ENCODE peak calls at places on chromosomes 12 and 14, in eight cellular contexts. B, Z, J, G, H, P, A and M are unnamed samples.

GRCh38 chr12:109109756-109110350 is 6.5 kb upstream of the ACACB start:
- DNase-seq in B (no peak), Z (no peak), J (no peak), G (peak), H (no peak), P (no peak), A (no peak), M (no peak)

GRCh38 chr12:111578276-111578970 is 20.7 kb downstream of the ATXN2 start:
- DNase-seq in B (no peak), Z (no peak), J (peak), G (no peak), H (no peak), P (no peak), A (peak), M (peak)

GRCh38 chr14:103552011-103552797 is 10.3 kb downstream of the BAG5 start:
- DNase-seq in B (peak), Z (no peak), J (peak), G (no peak), H (no peak), P (no peak), A (peak), M (no peak)

GRCh38 chr14:77099425-77100167 is 1.5 kb downstream of the CIPC start:
- DNase-seq in B (no peak), Z (no peak), J (peak), G (peak), H (no peak), P (no peak), A (peak), M (peak)

GRCh38 chr12:6843118-6843902 is 2.6 kb downstream of the GNB3 start:
- DNase-seq in B (no peak), Z (no peak), J (no peak), G (peak), H (peak), P (peak), A (no peak), M (no peak)

GRCh38 chr12:108313609-108314331 is 25.3 kb downstream of the CMKLR1 start:
- DNase-seq in B (no peak), Z (no peak), J (no peak), G (no peak), H (no peak), P (no peak), A (no peak), M (no peak)

GRCh38 chr14:38291681-38292459 is 36.0 kb upstream of the CLEC14A start:
- DNase-seq in B (no peak), Z (no peak), J (peak), G (no peak), H (no peak), P (no peak), A (peak), M (peak)

GRCh38 chr12:13606290-13606689 is 375.1 kb downstream of the GRIN2B start:
- DNase-seq in B (no peak), Z (no peak), J (no peak), G (peak), H (peak), P (peak), A (no peak), M (no peak)

GRCh38 chr14:77222546-77223225 is 41.1 kb downstream of the TMEM63C start:
- DNase-seq in B (no peak), Z (no peak), J (no peak), G (no peak), H (peak), P (peak), A (no peak), M (no peak)

GRCh38 chr12:115763982-115764621 is 513.4 kb downstream of the MED13L start:
- DNase-seq in B (no peak), Z (peak), J (no peak), G (no peak), H (no peak), P (no peak), A (no peak), M (no peak)

GRCh38 chr12:122836027-122836921 is 1.0 kb downstream of the HIP1R start:
- DNase-seq in B (no peak), Z (no peak), J (peak), G (peak), H (peak), P (peak), A (peak), M (no peak)

GRCh38 chr14:22980672-22981089 is 1.7 kb downstream of the AJUBA start:
- DNase-seq in B (no peak), Z (no peak), J (peak), G (peak), H (peak), P (peak), A (peak), M (no peak)

GRCh38 chr14:96501383-96501745 is 818 bp upstream of the PAPOLA start:
- DNase-seq in B (no peak), Z (no peak), J (no peak), G (no peak), H (no peak), P (no peak), A (no peak), M (no peak)

GRCh38 chr12:49553512-49554088 is 14.3 kb downstream of the MCRS1 start:
- DNase-seq in B (no peak), Z (no peak), J (peak), G (peak), H (peak), P (peak), A (no peak), M (no peak)

GRCh38 chr12:79444089-79444488 is 246.7 kb downstream of the PAWR start:
- DNase-seq in B (no peak), Z (no peak), J (peak), G (peak), H (no peak), P (no peak), A (peak), M (no peak)

GRCh38 chr12:15789215-15790171 is at the start of gene EPS8:
- DNase-seq in B (no peak), Z (peak), J (peak), G (peak), H (peak), P (peak), A (peak), M (no peak)

GRCh38 chr14:74762917-74763802 is at the start of gene YLPM1:
- DNase-seq in B (peak), Z (peak), J (peak), G (peak), H (peak), P (peak), A (peak), M (peak)

GRCh38 chr12:52050116-52050770 is 999 bp upstream of the NR4A1 start:
- DNase-seq in B (no peak), Z (no peak), J (peak), G (no peak), H (peak), P (no peak), A (peak), M (no peak)

GRCh38 chr12:113581342-113581741 is 109.7 kb upstream of the LHX5 start:
- DNase-seq in B (no peak), Z (no peak), J (no peak), G (no peak), H (no peak), P (no peak), A (no peak), M (no peak)

GRCh38 chr14:103283916-103284315 is 50.1 kb upstream of the EIF5 start:
- DNase-seq in B (no peak), Z (no peak), J (no peak), G (no peak), H (no peak), P (no peak), A (no peak), M (no peak)

GRCh38 chr14:102708494-102708893 is 68.8 kb upstream of the TRAF3 start:
- DNase-seq in B (no peak), Z (no peak), J (no peak), G (no peak), H (no peak), P (no peak), A (no peak), M (no peak)

GRCh38 chr12:18601962-18602361 is 135.8 kb downstream of the PLCZ1 start:
- DNase-seq in B (no peak), Z (no peak), J (no peak), G (no peak), H (no peak), P (no peak), A (no peak), M (no peak)

GRCh38 chr14:32595496-32595895 is 266.4 kb downstream of the AKAP6 start:
- DNase-seq in B (no peak), Z (no peak), J (no peak), G (no peak), H (no peak), P (no peak), A (no peak), M (no peak)

GRCh38 chr14:68762944-68763831 is 29.7 kb downstream of the ZFP36L1 start:
- DNase-seq in B (no peak), Z (peak), J (peak), G (peak), H (peak), P (peak), A (peak), M (no peak)

GRCh38 chr14:96821501-96821900 is 24.3 kb downstream of the VRK1 start:
- DNase-seq in B (no peak), Z (no peak), J (no peak), G (no peak), H (no peak), P (no peak), A (no peak), M (no peak)

GRCh38 chr12:26317942-26318565 is 122.7 kb downstream of the SSPN start:
- DNase-seq in B (peak), Z (no peak), J (peak), G (no peak), H (no peak), P (no peak), A (peak), M (no peak)

GRCh38 chr12:2959194-2959507 is at the start of gene TEAD4:
- DNase-seq in B (no peak), Z (no peak), J (peak), G (peak), H (peak), P (peak), A (peak), M (no peak)

GRCh38 chr12:3090238-3091029 is 13.3 kb downstream of the TSPAN9 start:
- DNase-seq in B (no peak), Z (no peak), J (no peak), G (no peak), H (no peak), P (no peak), A (no peak), M (no peak)

GRCh38 chr12:46342562-46343033 is 30.0 kb downstream of the SLC38A2 start:
- DNase-seq in B (no peak), Z (peak), J (peak), G (peak), H (peak), P (peak), A (peak), M (no peak)
- TF ChIP-seq CTCF in B (peak), Z (peak), J (peak), G (peak), H (peak), P (peak), A (peak), M (peak)

DNA sequence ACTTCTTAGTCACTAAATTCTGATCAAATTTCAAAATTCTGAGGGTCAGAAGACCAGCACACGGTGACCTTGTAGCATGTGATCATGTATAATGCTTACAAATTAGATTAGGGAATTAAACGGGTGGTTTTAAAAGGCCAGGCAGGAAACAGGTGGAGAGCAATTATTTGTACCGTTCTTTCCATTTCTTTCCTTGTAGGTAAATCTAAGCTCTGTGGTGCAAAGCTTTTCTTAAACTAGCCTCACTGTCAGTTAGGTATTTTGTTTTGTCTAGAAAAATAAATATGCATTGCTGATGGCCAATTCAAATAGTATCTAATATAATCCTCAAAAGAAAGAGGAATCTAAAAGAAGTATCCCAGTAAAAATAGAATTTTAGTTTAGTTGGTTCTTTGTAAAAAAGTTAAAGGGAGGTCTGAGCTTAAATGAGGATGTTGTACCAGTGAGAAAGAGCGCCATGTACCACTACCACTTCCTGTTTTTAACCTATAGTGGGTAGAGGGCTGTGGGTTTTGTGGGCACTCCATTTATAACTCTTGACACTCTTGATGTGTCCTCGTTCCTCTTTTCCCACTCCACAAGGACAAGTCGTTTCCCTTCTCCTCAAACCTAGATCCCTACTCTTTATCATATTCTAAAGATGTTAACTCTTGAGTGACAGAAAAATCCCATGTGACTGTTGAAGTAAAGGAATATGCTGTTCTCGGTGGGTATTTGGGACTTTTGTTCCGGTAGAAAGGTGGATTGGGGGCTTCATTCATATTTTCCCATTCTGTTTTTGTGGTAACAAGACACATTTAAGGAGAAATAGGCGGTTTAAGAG is 50.9 kb downstream of the SLC38A1 start:
- DNase-seq in B (no peak), Z (no peak), J (no peak), G (no peak), H (no peak), P (no peak), A (no peak), M (no peak)
- H3K4me3 ChIP-seq in B (no peak), Z (no peak), J (no peak), G (no peak), H (no peak), P (no peak), A (no peak), M (no peak)

GRCh38 chr14:53954551-53955233 is 1.9 kb downstream of the BMP4 start:
- DNase-seq in B (no peak), Z (no peak), J (peak), G (no peak), H (no peak), P (peak), A (peak), M (no peak)
- TF ChIP-seq CTCF in B (no peak), Z (no peak), J (no peak), G (no peak), H (no peak), P (no peak), A (peak), M (no peak)

GRCh38 chr12:21599143-21599999 is 5.3 kb downstream of the GYS2 start:
- DNase-seq in B (no peak), Z (no peak), J (no peak), G (no peak), H (no peak), P (no peak), A (no peak), M (no peak)
- H3K4me3 ChIP-seq in B (no peak), Z (no peak), J (no peak), G (no peak), H (no peak), P (no peak), A (no peak), M (no peak)

GRCh38 chr12:77065361-77066204 is at the start of gene E2F7:
- DNase-seq in B (no peak), Z (peak), J (peak), G (peak), H (peak), P (peak), A (peak), M (no peak)
- TF ChIP-seq CTCF in B (no peak), Z (no peak), J (no peak), G (no peak), H (no peak), P (no peak), A (peak), M (no peak)

DNA sequence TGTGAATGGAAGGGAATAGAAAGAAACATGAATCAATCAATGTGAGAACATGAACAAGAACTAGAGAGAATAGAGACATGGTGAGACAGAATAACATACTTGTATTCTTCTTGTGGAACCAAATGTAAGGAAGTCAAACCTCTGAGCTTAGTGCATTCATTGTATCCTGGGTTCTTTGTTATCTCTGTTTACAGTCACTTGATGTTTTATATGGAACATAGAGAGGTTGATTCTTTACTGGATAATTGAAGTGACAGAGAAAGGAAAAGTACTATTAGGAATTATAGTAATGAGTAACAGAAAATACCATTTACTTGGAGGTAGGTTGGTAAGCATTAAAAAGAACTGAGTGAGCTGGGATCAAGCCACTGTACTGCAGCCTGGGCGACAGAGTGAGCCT is 2.5 kb upstream of the WNK1 start:
- DNase-seq in B (no peak), Z (no peak), J (no peak), G (no peak), H (no peak), P (no peak), A (no peak), M (no peak)
- H3K4me3 ChIP-seq in B (no peak), Z (no peak), J (no peak), G (no peak), H (no peak), P (peak), A (no peak), M (no peak)

GRCh38 chr12:105427883-105428282 is 97.4 kb downstream of the C12orf75 start:
- DNase-seq in B (no peak), Z (no peak), J (peak), G (no peak), H (no peak), P (no peak), A (peak), M (no peak)
- TF ChIP-seq CTCF in B (peak), Z (no peak), J (peak), G (no peak), H (peak), P (peak), A (no peak), M (no peak)

DNA sequence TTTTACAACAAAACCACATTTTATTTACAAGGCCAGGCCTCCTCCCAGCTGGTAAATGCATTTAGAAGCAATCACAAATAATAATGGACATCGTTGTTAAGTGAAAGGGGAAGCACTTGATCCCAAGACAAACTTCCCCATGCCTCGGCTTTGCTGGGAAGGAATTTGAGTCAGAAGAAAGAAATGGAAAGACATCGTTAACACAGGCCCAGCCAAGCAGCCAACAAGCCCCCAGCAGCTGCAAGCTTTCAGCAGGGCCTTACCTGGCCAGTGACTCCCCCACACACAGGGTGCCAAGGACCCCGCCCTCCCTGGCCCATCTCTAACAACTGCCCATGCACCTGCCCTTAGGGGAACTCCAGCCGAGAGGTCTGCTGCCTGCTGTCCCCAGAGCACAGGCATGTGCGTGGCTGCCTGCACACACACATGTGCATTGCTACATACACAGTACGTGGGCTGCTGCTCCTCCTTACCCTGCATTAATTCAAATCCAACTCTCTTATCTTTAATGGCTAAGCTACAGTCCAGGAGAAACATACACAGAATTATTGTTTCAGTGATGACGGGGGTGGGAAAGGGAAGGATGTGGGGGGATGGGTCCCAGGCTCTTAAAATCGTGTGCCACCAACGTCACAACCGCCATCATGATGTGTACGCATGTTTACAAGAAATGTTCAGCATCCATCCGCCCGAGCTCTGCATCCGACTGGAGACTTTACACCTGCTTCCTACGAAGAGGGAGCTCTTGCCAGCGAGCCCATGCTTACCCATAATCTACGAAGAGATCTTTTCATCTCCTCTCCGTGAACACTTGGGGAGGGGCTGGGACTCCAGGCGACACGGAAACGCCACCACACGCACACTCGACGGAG is 9.8 kb downstream of the BCL11B start:
- DNase-seq in B (no peak), Z (no peak), J (no peak), G (peak), H (peak), P (no peak), A (no peak), M (no peak)
- H3K4me3 ChIP-seq in B (no peak), Z (no peak), J (no peak), G (peak), H (peak), P (no peak), A (no peak), M (no peak)